ENCODE peak calls at places on chromosomes 16 and 17, in five cellular contexts. X, J, T, F and N are unnamed samples.

GRCh38 chr17:19497616-19498015 is 36.0 kb upstream of the SLC47A1 start:
- DNase-seq in X (no peak), J (no peak), T (no peak), F (no peak), N (no peak)

GRCh38 chr17:56891751-56892150 is 22.1 kb downstream of the TRIM25 start:
- DNase-seq in X (no peak), J (no peak), T (peak), F (no peak), N (peak)

GRCh38 chr17:43953746-43954145 is at the start of gene PYY:
- DNase-seq in X (no peak), J (no peak), T (no peak), F (no peak), N (no peak)

GRCh38 chr16:66717776-66718175 is 21.2 kb upstream of the CMTM4 start:
- DNase-seq in X (no peak), J (no peak), T (no peak), F (no peak), N (no peak)

GRCh38 chr17:27623578-27623977 is 7.4 kb upstream of the LGALS9 start:
- DNase-seq in X (no peak), J (no peak), T (no peak), F (no peak), N (no peak)

GRCh38 chr16:49592507-49593422 is 219.2 kb downstream of the C16orf78 start:
- DNase-seq in X (peak), J (no peak), T (no peak), F (no peak), N (peak)

GRCh38 chr17:83012873-83013778 is 66.3 kb upstream of the METRNL start:
- DNase-seq in X (no peak), J (no peak), T (no peak), F (no peak), N (no peak)

GRCh38 chr17:74805543-74805991 is 29.4 kb upstream of the NAT9 start:
- DNase-seq in X (no peak), J (no peak), T (peak), F (no peak), N (no peak)

GRCh38 chr17:9115446-9116265 is 94.3 kb downstream of the NTN1 start:
- DNase-seq in X (no peak), J (no peak), T (peak), F (peak), N (peak)

GRCh38 chr17:35947156-35947585 is 3.7 kb upstream of the LYZL6 start:
- DNase-seq in X (peak), J (no peak), T (no peak), F (no peak), N (peak)

GRCh38 chr17:59329558-59330313 is 1.7 kb upstream of the YPEL2 start:
- DNase-seq in X (peak), J (peak), T (peak), F (no peak), N (peak)

GRCh38 chr17:7840441-7840840 is 6.4 kb downstream of the KDM6B start:
- DNase-seq in X (no peak), J (no peak), T (no peak), F (no peak), N (no peak)

GRCh38 chr17:75271233-75271954 is 363 bp upstream of the MIF4GD start:
- DNase-seq in X (peak), J (peak), T (peak), F (no peak), N (no peak)

GRCh38 chr16:1183235-1183907 is 30.5 kb downstream of the CACNA1H start:
- DNase-seq in X (peak), J (no peak), T (peak), F (peak), N (peak)

GRCh38 chr17:14086189-14086588 is 16.9 kb downstream of the COX10 start:
- DNase-seq in X (no peak), J (no peak), T (no peak), F (no peak), N (no peak)

GRCh38 chr17:72726936-72727335 is 365.6 kb downstream of the SLC39A11 start:
- DNase-seq in X (no peak), J (peak), T (no peak), F (no peak), N (peak)

GRCh38 chr16:89364603-89365002 is 125.8 kb downstream of the ANKRD11 start:
- DNase-seq in X (peak), J (no peak), T (no peak), F (no peak), N (no peak)

GRCh38 chr17:69853533-69854262 is 221.3 kb upstream of the KCNJ16 start:
- DNase-seq in X (no peak), J (no peak), T (no peak), F (no peak), N (no peak)

GRCh38 chr17:79801156-79802038 is 4.5 kb upstream of the CBX8 start:
- DNase-seq in X (no peak), J (no peak), T (no peak), F (no peak), N (no peak)